ENCODE peak calls at places on chromosomes 6 and 20, in ten cellular contexts. One of them, this sample, is unnamed.

GRCh38 chr6:125014157-125014957 is 52.1 kb downstream of the RNF217 start:
- DNase-seq in activated CD4-positive, CD25-positive, alpha-beta regulatory T cell: no peak
- DNase-seq in NCI-H1105 treated with DMSO at 0.1 percent for 48 hours: no peak
- DNase-seq in T-helper 1 cell: no peak
- DNase-seq in natural killer cell: no peak
- DNase-seq in kidney epithelial cell: no peak
- DNase-seq in HTR-8/SVneo: no peak
- DNase-seq in CD4-positive, CD25-positive, alpha-beta regulatory T cell: no peak
- DNase-seq in CMK: no peak
- DNase-seq in activated naive CD4-positive, alpha-beta T cell: no peak
- DNase-seq in this sample: no peak

GRCh38 chr6:169665289-169665688 is 36.5 kb downstream of the WDR27 start:
- DNase-seq in activated CD4-positive, CD25-positive, alpha-beta regulatory T cell: no peak
- DNase-seq in NCI-H1105 treated with DMSO at 0.1 percent for 48 hours: peak
- DNase-seq in T-helper 1 cell: no peak
- DNase-seq in natural killer cell: no peak
- DNase-seq in kidney epithelial cell: no peak
- DNase-seq in HTR-8/SVneo: no peak
- DNase-seq in CD4-positive, CD25-positive, alpha-beta regulatory T cell: no peak
- DNase-seq in CMK: no peak
- DNase-seq in activated naive CD4-positive, alpha-beta T cell: no peak
- DNase-seq in this sample: no peak

GRCh38 chr20:6940052-6940451 is 172.6 kb downstream of the BMP2 start:
- DNase-seq in activated CD4-positive, CD25-positive, alpha-beta regulatory T cell: no peak
- DNase-seq in NCI-H1105 treated with DMSO at 0.1 percent for 48 hours: no peak
- DNase-seq in T-helper 1 cell: no peak
- DNase-seq in natural killer cell: no peak
- DNase-seq in kidney epithelial cell: no peak
- DNase-seq in HTR-8/SVneo: no peak
- DNase-seq in CD4-positive, CD25-positive, alpha-beta regulatory T cell: no peak
- DNase-seq in CMK: peak
- DNase-seq in activated naive CD4-positive, alpha-beta T cell: no peak
- DNase-seq in this sample: no peak

GRCh38 chr6:41502607-41503434 is 43.4 kb upstream of the FOXP4 start:
- DNase-seq in activated CD4-positive, CD25-positive, alpha-beta regulatory T cell: no peak
- DNase-seq in NCI-H1105 treated with DMSO at 0.1 percent for 48 hours: no peak
- DNase-seq in T-helper 1 cell: no peak
- DNase-seq in natural killer cell: peak
- DNase-seq in kidney epithelial cell: no peak
- DNase-seq in HTR-8/SVneo: no peak
- DNase-seq in CD4-positive, CD25-positive, alpha-beta regulatory T cell: no peak
- DNase-seq in CMK: no peak
- DNase-seq in activated naive CD4-positive, alpha-beta T cell: no peak
- DNase-seq in this sample: no peak

GRCh38 chr6:2542858-2543218 is 207.9 kb downstream of the MYLK4 start:
- DNase-seq in activated CD4-positive, CD25-positive, alpha-beta regulatory T cell: no peak
- DNase-seq in NCI-H1105 treated with DMSO at 0.1 percent for 48 hours: no peak
- DNase-seq in T-helper 1 cell: peak
- DNase-seq in natural killer cell: no peak
- DNase-seq in kidney epithelial cell: peak
- DNase-seq in HTR-8/SVneo: peak
- DNase-seq in CD4-positive, CD25-positive, alpha-beta regulatory T cell: peak
- DNase-seq in CMK: peak
- DNase-seq in activated naive CD4-positive, alpha-beta T cell: no peak
- DNase-seq in this sample: peak

GRCh38 chr6:53437557-53438202 is 88.9 kb upstream of the ELOVL5 start:
- DNase-seq in activated CD4-positive, CD25-positive, alpha-beta regulatory T cell: no peak
- DNase-seq in NCI-H1105 treated with DMSO at 0.1 percent for 48 hours: peak
- DNase-seq in T-helper 1 cell: no peak
- DNase-seq in natural killer cell: no peak
- DNase-seq in kidney epithelial cell: peak
- DNase-seq in HTR-8/SVneo: peak
- DNase-seq in CD4-positive, CD25-positive, alpha-beta regulatory T cell: peak
- DNase-seq in CMK: no peak
- DNase-seq in activated naive CD4-positive, alpha-beta T cell: no peak
- DNase-seq in this sample: peak

GRCh38 chr20:61293951-61294350 is 41.9 kb downstream of the CDH4 start:
- DNase-seq in activated CD4-positive, CD25-positive, alpha-beta regulatory T cell: no peak
- DNase-seq in NCI-H1105 treated with DMSO at 0.1 percent for 48 hours: no peak
- DNase-seq in T-helper 1 cell: no peak
- DNase-seq in natural killer cell: no peak
- DNase-seq in kidney epithelial cell: no peak
- DNase-seq in HTR-8/SVneo: no peak
- DNase-seq in CD4-positive, CD25-positive, alpha-beta regulatory T cell: no peak
- DNase-seq in CMK: no peak
- DNase-seq in activated naive CD4-positive, alpha-beta T cell: no peak
- DNase-seq in this sample: no peak

GRCh38 chr6:156557269-156557885 is 219.8 kb upstream of the ARID1B start:
- DNase-seq in activated CD4-positive, CD25-positive, alpha-beta regulatory T cell: no peak
- DNase-seq in NCI-H1105 treated with DMSO at 0.1 percent for 48 hours: no peak
- DNase-seq in T-helper 1 cell: no peak
- DNase-seq in natural killer cell: no peak
- DNase-seq in kidney epithelial cell: no peak
- DNase-seq in HTR-8/SVneo: no peak
- DNase-seq in CD4-positive, CD25-positive, alpha-beta regulatory T cell: no peak
- DNase-seq in CMK: no peak
- DNase-seq in activated naive CD4-positive, alpha-beta T cell: no peak
- DNase-seq in this sample: no peak

GRCh38 chr6:11111769-11112437 is 378 bp upstream of the ERVFRD-1 start:
- DNase-seq in activated CD4-positive, CD25-positive, alpha-beta regulatory T cell: no peak
- DNase-seq in NCI-H1105 treated with DMSO at 0.1 percent for 48 hours: no peak
- DNase-seq in T-helper 1 cell: no peak
- DNase-seq in natural killer cell: no peak
- DNase-seq in kidney epithelial cell: no peak
- DNase-seq in HTR-8/SVneo: no peak
- DNase-seq in CD4-positive, CD25-positive, alpha-beta regulatory T cell: no peak
- DNase-seq in CMK: peak
- DNase-seq in activated naive CD4-positive, alpha-beta T cell: no peak
- DNase-seq in this sample: no peak

GRCh38 chr20:16209826-16210365 is 363.4 kb downstream of the KIF16B start:
- DNase-seq in activated CD4-positive, CD25-positive, alpha-beta regulatory T cell: no peak
- DNase-seq in NCI-H1105 treated with DMSO at 0.1 percent for 48 hours: no peak
- DNase-seq in T-helper 1 cell: no peak
- DNase-seq in natural killer cell: no peak
- DNase-seq in kidney epithelial cell: no peak
- DNase-seq in HTR-8/SVneo: no peak
- DNase-seq in CD4-positive, CD25-positive, alpha-beta regulatory T cell: no peak
- DNase-seq in CMK: no peak
- DNase-seq in activated naive CD4-positive, alpha-beta T cell: no peak
- DNase-seq in this sample: no peak

GRCh38 chr6:43890197-43891062 is 120.4 kb downstream of the VEGFA start:
- DNase-seq in activated CD4-positive, CD25-positive, alpha-beta regulatory T cell: no peak
- DNase-seq in NCI-H1105 treated with DMSO at 0.1 percent for 48 hours: no peak
- DNase-seq in T-helper 1 cell: no peak
- DNase-seq in natural killer cell: no peak
- DNase-seq in kidney epithelial cell: no peak
- DNase-seq in HTR-8/SVneo: no peak
- DNase-seq in CD4-positive, CD25-positive, alpha-beta regulatory T cell: no peak
- DNase-seq in CMK: no peak
- DNase-seq in activated naive CD4-positive, alpha-beta T cell: no peak
- DNase-seq in this sample: no peak

GRCh38 chr6:134422426-134423231 is 104.7 kb upstream of the SGK1 start:
- DNase-seq in activated CD4-positive, CD25-positive, alpha-beta regulatory T cell: no peak
- DNase-seq in NCI-H1105 treated with DMSO at 0.1 percent for 48 hours: no peak
- DNase-seq in T-helper 1 cell: no peak
- DNase-seq in natural killer cell: no peak
- DNase-seq in kidney epithelial cell: peak
- DNase-seq in HTR-8/SVneo: peak
- DNase-seq in CD4-positive, CD25-positive, alpha-beta regulatory T cell: no peak
- DNase-seq in CMK: no peak
- DNase-seq in activated naive CD4-positive, alpha-beta T cell: no peak
- DNase-seq in this sample: no peak

GRCh38 chr6:154426997-154427396 is 70.4 kb upstream of the IPCEF1 start:
- DNase-seq in activated CD4-positive, CD25-positive, alpha-beta regulatory T cell: no peak
- DNase-seq in NCI-H1105 treated with DMSO at 0.1 percent for 48 hours: no peak
- DNase-seq in T-helper 1 cell: no peak
- DNase-seq in natural killer cell: no peak
- DNase-seq in kidney epithelial cell: no peak
- DNase-seq in HTR-8/SVneo: no peak
- DNase-seq in CD4-positive, CD25-positive, alpha-beta regulatory T cell: no peak
- DNase-seq in CMK: no peak
- DNase-seq in activated naive CD4-positive, alpha-beta T cell: no peak
- DNase-seq in this sample: no peak

GRCh38 chr6:170178561-170179477 is 112.1 kb downstream of the DLL1 start:
- DNase-seq in activated CD4-positive, CD25-positive, alpha-beta regulatory T cell: no peak
- DNase-seq in NCI-H1105 treated with DMSO at 0.1 percent for 48 hours: peak
- DNase-seq in T-helper 1 cell: no peak
- DNase-seq in natural killer cell: peak
- DNase-seq in kidney epithelial cell: no peak
- DNase-seq in HTR-8/SVneo: no peak
- DNase-seq in CD4-positive, CD25-positive, alpha-beta regulatory T cell: no peak
- DNase-seq in CMK: no peak
- DNase-seq in activated naive CD4-positive, alpha-beta T cell: no peak
- DNase-seq in this sample: no peak

GRCh38 chr6:166619912-166620311 is 7.1 kb downstream of the RPS6KA2 start:
- DNase-seq in activated CD4-positive, CD25-positive, alpha-beta regulatory T cell: no peak
- DNase-seq in NCI-H1105 treated with DMSO at 0.1 percent for 48 hours: no peak
- DNase-seq in T-helper 1 cell: no peak
- DNase-seq in natural killer cell: no peak
- DNase-seq in kidney epithelial cell: peak
- DNase-seq in HTR-8/SVneo: peak
- DNase-seq in CD4-positive, CD25-positive, alpha-beta regulatory T cell: no peak
- DNase-seq in CMK: no peak
- DNase-seq in activated naive CD4-positive, alpha-beta T cell: no peak
- DNase-seq in this sample: no peak

GRCh38 chr6:44086931-44087574 is 40.2 kb downstream of the MRPL14 start:
- DNase-seq in activated CD4-positive, CD25-positive, alpha-beta regulatory T cell: no peak
- DNase-seq in NCI-H1105 treated with DMSO at 0.1 percent for 48 hours: peak
- DNase-seq in T-helper 1 cell: no peak
- DNase-seq in natural killer cell: no peak
- DNase-seq in kidney epithelial cell: no peak
- DNase-seq in HTR-8/SVneo: no peak
- DNase-seq in CD4-positive, CD25-positive, alpha-beta regulatory T cell: no peak
- DNase-seq in CMK: no peak
- DNase-seq in activated naive CD4-positive, alpha-beta T cell: no peak
- DNase-seq in this sample: no peak

GRCh38 chr6:124867126-124867525 is 95.1 kb upstream of the RNF217 start:
- DNase-seq in activated CD4-positive, CD25-positive, alpha-beta regulatory T cell: no peak
- DNase-seq in NCI-H1105 treated with DMSO at 0.1 percent for 48 hours: no peak
- DNase-seq in T-helper 1 cell: no peak
- DNase-seq in natural killer cell: no peak
- DNase-seq in kidney epithelial cell: no peak
- DNase-seq in HTR-8/SVneo: no peak
- DNase-seq in CD4-positive, CD25-positive, alpha-beta regulatory T cell: no peak
- DNase-seq in CMK: no peak
- DNase-seq in activated naive CD4-positive, alpha-beta T cell: no peak
- DNase-seq in this sample: no peak

GRCh38 chr6:166767191-166767590 is 140.1 kb upstream of the RPS6KA2 start:
- DNase-seq in activated CD4-positive, CD25-positive, alpha-beta regulatory T cell: no peak
- DNase-seq in NCI-H1105 treated with DMSO at 0.1 percent for 48 hours: no peak
- DNase-seq in T-helper 1 cell: no peak
- DNase-seq in natural killer cell: no peak
- DNase-seq in kidney epithelial cell: no peak
- DNase-seq in HTR-8/SVneo: no peak
- DNase-seq in CD4-positive, CD25-positive, alpha-beta regulatory T cell: no peak
- DNase-seq in CMK: no peak
- DNase-seq in activated naive CD4-positive, alpha-beta T cell: no peak
- DNase-seq in this sample: no peak

GRCh38 chr20:37379967-37380828 is 34.3 kb downstream of the SRC start:
- DNase-seq in activated CD4-positive, CD25-positive, alpha-beta regulatory T cell: no peak
- DNase-seq in NCI-H1105 treated with DMSO at 0.1 percent for 48 hours: no peak
- DNase-seq in T-helper 1 cell: no peak
- DNase-seq in natural killer cell: no peak
- DNase-seq in kidney epithelial cell: no peak
- DNase-seq in HTR-8/SVneo: no peak
- DNase-seq in CD4-positive, CD25-positive, alpha-beta regulatory T cell: no peak
- DNase-seq in CMK: no peak
- DNase-seq in activated naive CD4-positive, alpha-beta T cell: no peak
- DNase-seq in this sample: no peak

GRCh38 chr6:1665214-1665613 is 55.5 kb downstream of the FOXC1 start:
- DNase-seq in activated CD4-positive, CD25-positive, alpha-beta regulatory T cell: no peak
- DNase-seq in NCI-H1105 treated with DMSO at 0.1 percent for 48 hours: no peak
- DNase-seq in T-helper 1 cell: no peak
- DNase-seq in natural killer cell: no peak
- DNase-seq in kidney epithelial cell: no peak
- DNase-seq in HTR-8/SVneo: no peak
- DNase-seq in CD4-positive, CD25-positive, alpha-beta regulatory T cell: no peak
- DNase-seq in CMK: no peak
- DNase-seq in activated naive CD4-positive, alpha-beta T cell: no peak
- DNase-seq in this sample: no peak

GRCh38 chr6:98839788-98840361 is 5.5 kb downstream of the POU3F2 start:
- DNase-seq in activated CD4-positive, CD25-positive, alpha-beta regulatory T cell: no peak
- DNase-seq in NCI-H1105 treated with DMSO at 0.1 percent for 48 hours: peak
- DNase-seq in T-helper 1 cell: no peak
- DNase-seq in natural killer cell: no peak
- DNase-seq in kidney epithelial cell: no peak
- DNase-seq in HTR-8/SVneo: no peak
- DNase-seq in CD4-positive, CD25-positive, alpha-beta regulatory T cell: no peak
- DNase-seq in CMK: no peak
- DNase-seq in activated naive CD4-positive, alpha-beta T cell: no peak
- DNase-seq in this sample: no peak

GRCh38 chr6:73515204-73516101 is 5.4 kb downstream of the EEF1A1 start:
- DNase-seq in activated CD4-positive, CD25-positive, alpha-beta regulatory T cell: no peak
- DNase-seq in NCI-H1105 treated with DMSO at 0.1 percent for 48 hours: peak
- DNase-seq in T-helper 1 cell: peak
- DNase-seq in natural killer cell: no peak
- DNase-seq in kidney epithelial cell: no peak
- DNase-seq in HTR-8/SVneo: peak
- DNase-seq in CD4-positive, CD25-positive, alpha-beta regulatory T cell: peak
- DNase-seq in CMK: no peak
- DNase-seq in activated naive CD4-positive, alpha-beta T cell: peak
- DNase-seq in this sample: peak

GRCh38 chr20:60057866-60058807 is 99.9 kb downstream of the CDH26 start:
- DNase-seq in activated CD4-positive, CD25-positive, alpha-beta regulatory T cell: no peak
- DNase-seq in NCI-H1105 treated with DMSO at 0.1 percent for 48 hours: peak
- DNase-seq in T-helper 1 cell: no peak
- DNase-seq in natural killer cell: peak
- DNase-seq in kidney epithelial cell: no peak
- DNase-seq in HTR-8/SVneo: no peak
- DNase-seq in CD4-positive, CD25-positive, alpha-beta regulatory T cell: peak
- DNase-seq in CMK: peak
- DNase-seq in activated naive CD4-positive, alpha-beta T cell: no peak
- DNase-seq in this sample: peak

GRCh38 chr6:150169609-150170008 is 26.8 kb downstream of the PPP1R14C start:
- DNase-seq in activated CD4-positive, CD25-positive, alpha-beta regulatory T cell: no peak
- DNase-seq in NCI-H1105 treated with DMSO at 0.1 percent for 48 hours: no peak
- DNase-seq in T-helper 1 cell: no peak
- DNase-seq in natural killer cell: no peak
- DNase-seq in kidney epithelial cell: no peak
- DNase-seq in HTR-8/SVneo: no peak
- DNase-seq in CD4-positive, CD25-positive, alpha-beta regulatory T cell: no peak
- DNase-seq in CMK: no peak
- DNase-seq in activated naive CD4-positive, alpha-beta T cell: no peak
- DNase-seq in this sample: no peak

GRCh38 chr20:41142914-41143313 is 5.6 kb downstream of the PLCG1 start:
- DNase-seq in activated CD4-positive, CD25-positive, alpha-beta regulatory T cell: no peak
- DNase-seq in NCI-H1105 treated with DMSO at 0.1 percent for 48 hours: no peak
- DNase-seq in T-helper 1 cell: peak
- DNase-seq in natural killer cell: no peak
- DNase-seq in kidney epithelial cell: no peak
- DNase-seq in HTR-8/SVneo: no peak
- DNase-seq in CD4-positive, CD25-positive, alpha-beta regulatory T cell: peak
- DNase-seq in CMK: peak
- DNase-seq in activated naive CD4-positive, alpha-beta T cell: no peak
- DNase-seq in this sample: peak

GRCh38 chr6:68054776-68055175 is 580.3 kb upstream of the ADGRB3 start:
- DNase-seq in activated CD4-positive, CD25-positive, alpha-beta regulatory T cell: no peak
- DNase-seq in NCI-H1105 treated with DMSO at 0.1 percent for 48 hours: no peak
- DNase-seq in T-helper 1 cell: no peak
- DNase-seq in natural killer cell: no peak
- DNase-seq in kidney epithelial cell: no peak
- DNase-seq in HTR-8/SVneo: no peak
- DNase-seq in CD4-positive, CD25-positive, alpha-beta regulatory T cell: no peak
- DNase-seq in CMK: no peak
- DNase-seq in activated naive CD4-positive, alpha-beta T cell: no peak
- DNase-seq in this sample: no peak

GRCh38 chr6:155765275-155766194 is 309.9 kb upstream of the NOX3 start:
- DNase-seq in activated CD4-positive, CD25-positive, alpha-beta regulatory T cell: no peak
- DNase-seq in NCI-H1105 treated with DMSO at 0.1 percent for 48 hours: no peak
- DNase-seq in T-helper 1 cell: no peak
- DNase-seq in natural killer cell: no peak
- DNase-seq in kidney epithelial cell: no peak
- DNase-seq in HTR-8/SVneo: peak
- DNase-seq in CD4-positive, CD25-positive, alpha-beta regulatory T cell: no peak
- DNase-seq in CMK: no peak
- DNase-seq in activated naive CD4-positive, alpha-beta T cell: no peak
- DNase-seq in this sample: no peak

GRCh38 chr6:115271001-115271400 is 789.7 kb downstream of the FRK start:
- DNase-seq in activated CD4-positive, CD25-positive, alpha-beta regulatory T cell: no peak
- DNase-seq in NCI-H1105 treated with DMSO at 0.1 percent for 48 hours: peak
- DNase-seq in T-helper 1 cell: no peak
- DNase-seq in natural killer cell: no peak
- DNase-seq in kidney epithelial cell: no peak
- DNase-seq in HTR-8/SVneo: no peak
- DNase-seq in CD4-positive, CD25-positive, alpha-beta regulatory T cell: no peak
- DNase-seq in CMK: no peak
- DNase-seq in activated naive CD4-positive, alpha-beta T cell: no peak
- DNase-seq in this sample: no peak

This sample was measured in effector memory CD8-positive, alpha-beta T cell.